ENCODE peak calls at places on chromosomes 7 and 10, in nine cellular contexts. O is A673, N is astrocyte of the cerebellum, T is kidney, L is fibroblast of villous mesenchyme, F is psoas muscle, Q is bronchial epithelial cell, M is adrenal gland, Y is GM23338. H is an unnamed sample.
A peak's percentile ranks its signal among the peaks of the same experiment; 100 is the strongest.

GRCh38 chr7:77338260-77338659 is 77.9 kb downstream of the GSAP start:
- DNase-seq in O (no peak), N (no peak), T (no peak), L (no peak), F (no peak), Q (no peak), M (no peak), Y (no peak), H (no peak)

GRCh38 chr7:24820730-24821044 is 63.4 kb upstream of the GSDME start:
- DNase-seq in O (peak; percentile 19), N (no peak), T (no peak), L (no peak), F (no peak), Q (no peak), M (no peak), Y (no peak), H (peak; percentile 94)

GRCh38 chr7:137834552-137834951 is 12.2 kb downstream of the DGKI start:
- DNase-seq in O (no peak), N (no peak), T (no peak), L (no peak), F (no peak), Q (no peak), M (no peak), Y (no peak), H (no peak)

GRCh38 chr10:22252286-22252800 is 34.5 kb upstream of the EBLN1 start:
- DNase-seq in O (peak; percentile 53), N (no peak), T (peak; percentile 82), L (peak; percentile 16), F (peak; percentile 61), Q (peak; percentile 25), M (peak; percentile 49), Y (no peak), H (no peak)

GRCh38 chr10:48398261-48398660 is 91.8 kb downstream of the MAPK8 start:
- DNase-seq in O (no peak), N (no peak), T (no peak), L (no peak), F (no peak), Q (no peak), M (no peak), Y (no peak), H (no peak)

GRCh38 chr7:155983176-155983815 is 171.0 kb upstream of the SHH start:
- DNase-seq in O (no peak), N (no peak), T (no peak), L (no peak), F (no peak), Q (no peak), M (no peak), Y (no peak), H (no peak)

GRCh38 chr7:121752706-121753105 is 120.3 kb upstream of the PTPRZ1 start:
- DNase-seq in O (peak; percentile 22), N (no peak), T (no peak), L (peak; percentile 8), F (no peak), Q (no peak), M (no peak), Y (peak; percentile 64), H (no peak)

GRCh38 chr10:102523250-102524029 is 19.7 kb downstream of the SUFU start:
- DNase-seq in O (no peak), N (peak; percentile 95), T (no peak), L (peak; percentile 17), F (peak; percentile 40), Q (no peak), M (peak; percentile 49), Y (no peak), H (no peak)

GRCh38 chr7:137928626-137929025 is 73.3 kb downstream of the CREB3L2 start:
- DNase-seq in O (no peak), N (no peak), T (no peak), L (no peak), F (no peak), Q (no peak), M (no peak), Y (no peak), H (no peak)

GRCh38 chr10:92857904-92858514 is 9.7 kb downstream of the EXOC6 start:
- DNase-seq in O (no peak), N (no peak), T (no peak), L (no peak), F (no peak), Q (no peak), M (no peak), Y (no peak), H (no peak)

GRCh38 chr10:106573106-106573505 is 591.4 kb downstream of the SORCS1 start:
- DNase-seq in O (peak; percentile 67), N (no peak), T (no peak), L (peak; percentile 26), F (no peak), Q (peak; percentile 34), M (no peak), Y (no peak), H (no peak)

DNA sequence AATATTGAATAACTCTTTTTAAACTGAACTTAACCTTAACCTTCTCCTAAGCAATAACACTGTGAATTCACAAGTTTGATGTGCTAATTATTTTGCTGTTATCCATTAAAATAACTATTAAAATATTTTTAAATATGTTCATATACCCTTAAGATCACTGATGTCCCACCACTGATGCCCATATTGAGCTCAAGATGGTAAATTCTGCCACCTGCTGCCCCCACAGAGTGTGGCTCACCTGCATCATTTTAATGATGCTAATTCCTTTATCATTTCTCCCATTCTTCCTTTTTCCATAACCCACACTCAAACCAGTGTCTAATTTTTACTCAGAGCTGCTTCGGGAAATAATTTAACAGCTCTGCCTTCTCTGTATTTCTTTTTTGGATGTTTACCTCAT is 82.3 kb upstream of the ARID5B start:
- DNase-seq in O (no peak), N (no peak), T (no peak), L (no peak), F (no peak), Q (no peak), M (no peak), Y (no peak), H (no peak)
- TF ChIP-seq CTCF in O (no peak), N (no peak), T (no peak), L (no peak), F (no peak), Q (no peak), M (no peak), Y (no peak), H (peak; percentile 42)

GRCh38 chr7:6529643-6530042 is 21.6 kb downstream of the GRID2IP start:
- DNase-seq in O (no peak), N (no peak), T (no peak), L (no peak), F (no peak), Q (no peak), M (no peak), Y (no peak), H (no peak)

GRCh38 chr7:6531492-6532279 is 19.6 kb downstream of the GRID2IP start:
- DNase-seq in O (no peak), N (no peak), T (no peak), L (no peak), F (no peak), Q (no peak), M (no peak), Y (peak; percentile 42), H (no peak)

GRCh38 chr7:6528401-6529130 is 22.7 kb downstream of the GRID2IP start:
- DNase-seq in O (no peak), N (no peak), T (no peak), L (no peak), F (no peak), Q (no peak), M (no peak), Y (no peak), H (no peak)

GRCh38 chr7:6532516-6532915 is 18.7 kb downstream of the GRID2IP start:
- DNase-seq in O (no peak), N (no peak), T (no peak), L (no peak), F (no peak), Q (no peak), M (no peak), Y (no peak), H (no peak)

DNA sequence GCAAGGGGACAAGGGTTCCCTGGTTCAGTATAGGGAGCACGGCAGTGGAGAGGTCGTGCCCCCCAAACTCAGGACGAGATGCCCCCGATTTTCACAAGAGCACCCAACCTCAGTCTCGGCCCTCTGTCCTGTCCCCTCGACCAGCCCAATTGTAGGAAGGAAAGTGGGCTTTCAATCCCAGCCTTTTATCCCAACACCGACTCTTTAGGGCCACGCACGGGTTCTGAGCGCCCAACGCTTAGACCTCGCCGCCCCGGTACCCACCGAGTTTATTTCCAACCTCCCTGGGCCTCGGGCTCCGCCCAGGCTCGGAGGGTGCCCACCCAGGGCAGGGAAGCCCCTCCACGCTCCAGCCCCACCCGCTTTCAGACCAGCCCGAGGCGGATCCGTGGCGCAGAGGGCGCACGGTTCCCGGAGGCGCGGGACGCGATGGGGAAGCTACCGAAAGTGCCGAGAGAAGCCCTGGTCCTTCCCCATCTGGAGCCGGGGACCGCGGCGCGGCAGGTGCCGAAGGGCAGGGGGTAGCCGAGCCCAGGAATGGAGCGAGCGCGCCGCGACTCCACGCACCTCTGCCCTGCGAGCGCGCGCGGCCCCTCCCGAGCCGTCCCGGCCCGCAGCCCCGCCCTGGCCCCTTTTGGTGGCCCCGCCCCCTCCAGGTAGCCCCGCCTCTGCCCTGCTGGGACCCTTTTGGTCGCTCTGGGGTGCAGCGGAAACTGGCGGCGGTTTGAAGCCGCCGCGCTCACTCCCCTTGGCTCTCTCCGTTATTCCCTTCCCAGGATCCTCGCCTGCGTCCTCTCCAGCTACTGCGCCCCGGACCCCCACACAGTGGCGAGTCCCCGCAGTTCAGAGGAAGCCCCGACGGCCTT is 20.4 kb downstream of the GRID2IP start:
- DNase-seq in O (peak; percentile 40), N (no peak), T (no peak), L (no peak), F (no peak), Q (no peak), M (no peak), Y (peak; percentile 86), H (no peak)
- H3K4me3 ChIP-seq in O (peak overlapping the region; percentile 62), N (peak overlapping the region; percentile 32), T (no peak overlapping the region), L (peak overlapping the region; percentile 23), F (peak overlapping the region; percentile 54), Q (peak overlapping the region; percentile 28), M (no peak overlapping the region), Y (peak overlapping the region; percentile 95), H (peak overlapping the region; percentile 35)

DNA sequence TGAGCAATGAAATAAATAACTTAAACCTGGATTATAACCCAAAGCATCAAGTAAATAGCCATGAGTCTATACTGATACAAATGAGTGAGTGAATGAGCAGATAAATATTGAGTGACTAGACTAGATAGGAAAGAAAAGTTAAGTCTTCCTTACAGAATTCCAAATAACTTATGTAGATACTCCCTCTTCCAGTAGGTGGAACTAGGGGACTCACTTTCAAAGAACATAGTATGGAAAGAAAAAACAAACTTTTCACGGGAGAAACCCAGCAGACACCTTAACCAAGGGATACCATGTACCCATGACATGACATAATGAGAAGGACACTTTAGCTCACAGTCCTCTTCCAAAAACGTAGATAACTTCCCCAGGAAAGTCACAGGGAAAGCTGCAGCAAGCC is 32.2 kb downstream of the CSGALNACT2 start:
- DNase-seq in O (peak; percentile 11), N (peak; percentile 1), T (no peak), L (peak; percentile 35), F (no peak), Q (no peak), M (no peak), Y (peak; percentile 40), H (no peak)
- TF ChIP-seq CTCF in O (peak; percentile 26), N (peak; percentile 30), T (no peak), L (peak; percentile 51), F (no peak), Q (no peak), M (peak; percentile 21), Y (peak; percentile 44), H (peak; percentile 35)

DNA sequence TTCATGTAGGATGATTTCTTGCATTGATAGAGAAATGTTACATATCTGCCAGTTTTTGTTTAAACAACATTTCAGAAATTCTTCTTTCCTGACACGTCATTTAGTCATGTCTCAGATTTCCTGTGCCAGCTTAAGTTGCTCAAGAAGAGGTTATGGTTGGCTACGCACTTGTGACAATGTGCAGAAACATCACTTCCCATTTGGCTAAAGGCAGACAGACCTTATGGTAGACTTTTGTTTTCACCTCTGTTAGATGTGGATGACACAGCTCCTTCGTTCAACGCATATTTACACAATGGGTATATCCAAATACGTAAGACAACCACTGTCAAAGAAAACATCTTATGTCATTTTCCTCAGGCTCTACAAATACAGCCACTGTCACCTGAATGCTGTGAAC is 125.8 kb downstream of the DOCK4 start:
- DNase-seq in O (peak; percentile 64), N (peak; percentile 38), T (no peak), L (peak; percentile 89), F (no peak), Q (peak; percentile 97), M (peak; percentile 50), Y (no peak), H (peak; percentile 97)
- H3K4me3 ChIP-seq in O (no peak overlapping the region), N (no peak overlapping the region), T (no peak overlapping the region), L (no peak overlapping the region), F (peak overlapping the region; percentile 13), Q (no peak overlapping the region), M (no peak overlapping the region), Y (no peak overlapping the region), H (peak overlapping the region; percentile 22)

H was measured in epithelial cell of proximal tubule.